ENCODE peak calls at places on chromosomes 5 and 9, in nine cellular contexts. N is CD8-positive, alpha-beta T cell; C is DND-41; L is upper lobe of right lung; H is tibial nerve; I is HepG2; J is neural progenitor cell; E is H1; B is stomach. D is an unnamed sample. For H3K36me3, the result is how much of the 10 kb centered on the place peaks cover.

GRCh38 chr5:107982703-107983425 is 312.1 kb upstream of the EFNA5 start:
- DNase-seq in I (no peak), N (no peak), L (no peak), E (no peak), H (no peak), C (no peak), B (no peak), J (no peak), D (no peak)

GRCh38 chr5:146751054-146751453 is 127.5 kb downstream of the PPP2R2B start:
- DNase-seq in H (no peak), J (no peak), I (no peak), C (no peak), B (no peak), L (no peak), E (no peak), N (no peak), D (no peak)

GRCh38 chr9:36791204-36791948 is 218.7 kb downstream of the MELK start:
- DNase-seq in J (peak), C (no peak), N (no peak), B (no peak), L (no peak), I (no peak), H (no peak), E (no peak), D (no peak)

GRCh38 chr9:129888085-129888808 is 53.0 kb downstream of the USP20 start:
- DNase-seq in J (no peak), L (peak), N (peak), H (no peak), C (peak), B (peak), E (no peak), I (no peak), D (peak)

GRCh38 chr5:156871212-156871611 is 21.1 kb downstream of the PPP1R2B start:
- DNase-seq in H (no peak), I (no peak), E (no peak), L (no peak), N (no peak), C (no peak), J (no peak), B (no peak), D (no peak)

GRCh38 chr9:121038452-121039203 is 11.4 kb downstream of the C5 start:
- DNase-seq in I (no peak), L (no peak), B (no peak), E (no peak), H (no peak), C (no peak), N (no peak), J (no peak), D (no peak)

GRCh38 chr9:23073136-23073535 is 626.5 kb downstream of the DMRTA1 start:
- DNase-seq in J (no peak), B (no peak), N (no peak), I (no peak), H (no peak), E (no peak), L (no peak), C (no peak), D (no peak)

GRCh38 chr5:38452201-38452600 is 104.2 kb downstream of the LIFR start:
- DNase-seq in E (peak), C (no peak), L (no peak), H (no peak), N (no peak), I (no peak), B (no peak), J (no peak), D (no peak)

GRCh38 chr9:70012569-70012968 is 31.1 kb upstream of the MAMDC2 start:
- DNase-seq in N (no peak), E (no peak), H (no peak), L (no peak), C (no peak), I (no peak), J (peak), B (no peak), D (no peak)

GRCh38 chr5:143592648-143593047 is 189.2 kb upstream of the NR3C1 start:
- DNase-seq in H (peak), J (no peak), B (no peak), L (no peak), C (peak), E (no peak), I (no peak), N (no peak), D (no peak)

GRCh38 chr5:30592833-30593232 is 600.7 kb upstream of the CDH6 start:
- DNase-seq in B (no peak), J (no peak), L (no peak), H (no peak), I (no peak), N (no peak), C (no peak), E (no peak), D (no peak)

GRCh38 chr5:51997908-51998307 is 614.7 kb downstream of the ISL1 start:
- DNase-seq in I (no peak), L (no peak), E (no peak), N (no peak), B (no peak), C (no peak), H (no peak), J (peak), D (no peak)

GRCh38 chr5:68285857-68286611 is 70.5 kb downstream of the PIK3R1 start:
- DNase-seq in C (no peak), B (no peak), I (peak), L (no peak), N (no peak), E (no peak), J (peak), H (peak), D (no peak)

GRCh38 chr5:128201065-128201926 is 117.7 kb downstream of the SLC12A2 start:
- DNase-seq in B (peak), L (peak), J (peak), H (peak), E (peak), I (peak), C (peak), N (peak), D (peak)
- TF ChIP-seq CTCF in B (no peak), L (peak), J (peak), H (peak), E (peak), I (peak), C (peak), N (peak), D (peak)

GRCh38 chr9:134679616-134680392 is 38.2 kb downstream of the COL5A1 start:
- DNase-seq in C (no peak), L (peak), I (no peak), J (no peak), E (no peak), N (no peak), H (no peak), B (no peak), D (no peak)

GRCh38 chr9:134678671-134679443 is 37.3 kb downstream of the COL5A1 start:
- DNase-seq in E (no peak), B (no peak), J (peak), H (no peak), I (no peak), C (no peak), N (no peak), L (peak), D (no peak)

GRCh38 chr9:134676886-134677285 is 35.3 kb downstream of the COL5A1 start:
- DNase-seq in B (no peak), H (no peak), I (no peak), L (peak), N (no peak), E (no peak), C (no peak), J (no peak), D (no peak)

GRCh38 chr9:134677743-134678142 is 36.1 kb downstream of the COL5A1 start:
- DNase-seq in B (no peak), I (no peak), C (no peak), L (peak), J (no peak), E (no peak), N (no peak), H (no peak), D (no peak)

DNA sequence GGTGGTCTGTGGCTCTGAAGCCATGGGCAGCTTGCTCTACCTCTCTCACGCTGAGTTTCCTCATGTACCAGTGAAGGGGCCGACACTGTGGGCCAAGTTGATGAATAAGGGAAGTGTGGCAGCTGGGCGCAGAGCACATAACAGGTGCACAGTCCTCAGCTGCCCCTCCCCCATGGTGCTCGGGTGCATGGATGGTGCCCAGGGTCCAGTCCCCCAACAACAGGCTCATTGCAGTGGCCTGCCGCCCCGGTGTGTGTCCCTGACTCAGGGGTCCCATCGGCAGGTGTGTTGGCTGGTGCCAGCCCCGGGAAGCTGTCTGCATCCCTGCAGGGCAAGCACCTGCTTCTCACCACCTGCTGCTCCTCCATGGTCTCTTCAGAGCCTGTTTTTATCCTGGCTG is 36.6 kb downstream of the COL5A1 start:
- DNase-seq in N (no peak), I (no peak), B (no peak), E (no peak), L (peak), J (no peak), H (no peak), C (no peak), D (no peak)
- H3K36me3 ChIP-seq in N (under half), I (under half), B (under half), E (under half), L (under half), J (under half), H (under half), C (under half), D (under half)

GRCh38 chr5:81513982-81514381 is 120.0 kb upstream of the ACOT12 start:
- DNase-seq in L (no peak), E (no peak), I (no peak), B (no peak), N (no peak), J (no peak), C (no peak), H (no peak), D (no peak)
- TF ChIP-seq CTCF in L (no peak), E (no peak), I (no peak), B (no peak), N (peak), J (peak), C (peak), H (no peak), D (no peak)

DNA sequence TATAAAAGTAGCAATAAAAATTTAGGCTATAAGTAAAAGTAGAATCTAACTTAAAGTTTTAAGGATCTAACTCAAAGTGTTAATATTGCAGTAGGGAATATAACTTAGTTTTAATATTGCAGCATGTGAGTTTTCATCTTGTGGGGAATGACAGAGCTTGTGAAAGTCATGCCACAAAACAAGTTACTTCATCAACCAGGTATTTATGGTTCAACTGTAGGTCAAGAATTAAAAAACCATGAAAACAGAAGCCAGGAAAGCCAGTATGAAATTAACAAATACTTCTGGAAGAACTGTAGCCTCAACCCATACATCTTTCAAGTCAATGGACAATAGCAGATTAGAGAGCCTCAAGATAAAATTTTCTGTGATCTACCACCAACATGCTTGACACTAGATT is 19.0 kb downstream of the HMGCS1 start:
- DNase-seq in I (no peak), B (no peak), N (no peak), E (no peak), J (no peak), L (no peak), C (no peak), H (no peak), D (no peak)
- H3K36me3 ChIP-seq in I (under half), B (half or more), N (under half), E (half or more), J (half or more), L (half or more), C (half or more), H (under half), D (under half)

GRCh38 chr5:88839238-88839637 is 43.7 kb downstream of the MEF2C start:
- DNase-seq in C (no peak), B (no peak), H (no peak), N (no peak), I (no peak), E (no peak), J (no peak), L (no peak), D (no peak)
- TF ChIP-seq CTCF in C (no peak), B (no peak), H (no peak), N (no peak), I (no peak), E (no peak), J (no peak), L (no peak), D (no peak)

GRCh38 chr5:24693609-24694008 is 48.8 kb upstream of the CDH10 start:
- DNase-seq in N (no peak), H (no peak), I (no peak), C (no peak), B (no peak), L (no peak), E (no peak), J (no peak), D (no peak)

DNA sequence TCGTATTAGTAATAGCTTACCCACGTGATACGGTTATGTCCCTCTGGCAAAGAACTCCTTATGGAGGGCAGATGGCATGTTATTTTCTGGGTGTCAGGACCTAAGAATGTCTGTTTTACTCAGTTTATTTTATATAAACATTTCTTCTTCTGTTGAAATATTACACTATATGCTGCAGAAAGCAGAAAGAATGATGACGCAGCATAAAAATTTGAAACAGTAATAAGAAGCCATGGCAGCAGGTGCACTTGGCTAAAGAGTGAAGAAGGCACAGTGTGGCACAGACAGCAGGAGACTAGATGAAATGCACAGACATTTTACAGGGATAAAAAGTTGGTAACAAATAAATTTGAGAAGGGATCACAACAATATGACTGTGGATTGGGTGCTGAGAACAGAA is 46.3 kb upstream of the CDH10 start:
- DNase-seq in H (no peak), I (no peak), J (no peak), B (no peak), E (no peak), N (no peak), C (no peak), L (no peak), D (no peak)
- H3K36me3 ChIP-seq in H (under half), I (under half), J (under half), B (under half), E (under half), N (under half), C (under half), L (under half), D (under half)

DNA sequence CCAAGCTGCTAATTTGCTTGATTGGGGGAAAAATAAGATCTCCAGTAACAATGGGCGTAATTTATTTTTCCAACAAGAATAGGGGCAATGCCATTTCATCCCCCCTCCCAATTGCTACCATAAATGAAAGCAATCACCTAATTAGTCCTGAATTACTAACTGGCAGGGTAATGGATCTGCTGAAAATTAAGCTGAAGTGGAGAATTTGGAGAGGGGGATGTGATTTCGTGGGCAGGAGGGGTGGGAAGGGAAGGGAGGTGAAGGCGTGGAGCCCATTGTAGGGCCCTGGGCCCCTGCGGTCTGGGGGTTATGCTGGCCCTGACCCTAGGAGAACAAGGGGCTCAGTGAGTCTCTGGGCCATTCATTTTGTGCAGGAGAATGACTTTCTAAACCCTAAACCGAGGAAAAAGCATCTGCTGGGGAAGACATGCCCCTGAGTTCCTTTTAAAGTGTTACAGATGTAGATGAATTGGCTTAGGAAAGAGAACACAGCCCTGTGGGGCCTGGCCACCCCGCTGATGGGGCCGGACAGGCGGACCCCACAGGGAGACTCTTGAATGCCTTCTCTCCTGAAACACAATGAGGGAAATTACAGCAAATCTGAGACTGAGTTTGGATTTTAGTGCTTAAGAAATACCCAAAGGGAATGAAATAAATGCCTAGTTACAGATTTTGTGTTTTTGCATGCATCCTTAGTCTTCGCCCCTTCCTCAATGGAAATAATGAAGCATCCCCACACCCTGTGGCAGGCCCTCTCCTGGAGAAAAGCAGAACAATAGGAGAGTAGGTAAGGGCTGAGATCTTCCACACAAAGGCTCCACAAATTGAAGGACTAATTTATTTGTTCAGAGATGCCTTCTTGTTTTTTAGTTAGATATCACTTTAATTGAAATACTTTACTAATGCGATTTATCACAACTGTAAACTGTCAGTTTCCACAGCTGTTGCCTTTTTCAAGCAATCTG is 143.2 kb downstream of the PSAT1 start:
- DNase-seq in E (peak), N (no peak), H (no peak), I (no peak), B (no peak), L (no peak), J (peak), C (no peak), D (no peak)
- TF ChIP-seq CTCF in E (peak), N (no peak), H (no peak), I (no peak), B (no peak), L (no peak), J (peak), C (no peak), D (no peak)

GRCh38 chr5:128334010-128334716 is 203.9 kb downstream of the FBN2 start:
- DNase-seq in N (no peak), I (no peak), E (no peak), J (no peak), C (no peak), L (no peak), B (no peak), H (no peak), D (no peak)

GRCh38 chr5:128328479-128328878 is 209.6 kb downstream of the FBN2 start:
- DNase-seq in B (no peak), I (no peak), N (no peak), H (no peak), J (no peak), E (no peak), L (no peak), C (no peak), D (no peak)

GRCh38 chr5:128327973-128328372 is 210.1 kb downstream of the FBN2 start:
- DNase-seq in C (no peak), I (no peak), B (no peak), N (no peak), J (no peak), E (no peak), L (no peak), H (no peak), D (no peak)

GRCh38 chr5:128329542-128329941 is 208.5 kb downstream of the FBN2 start:
- DNase-seq in J (no peak), I (no peak), E (no peak), B (no peak), L (no peak), C (no peak), N (no peak), H (no peak), D (no peak)

DNA sequence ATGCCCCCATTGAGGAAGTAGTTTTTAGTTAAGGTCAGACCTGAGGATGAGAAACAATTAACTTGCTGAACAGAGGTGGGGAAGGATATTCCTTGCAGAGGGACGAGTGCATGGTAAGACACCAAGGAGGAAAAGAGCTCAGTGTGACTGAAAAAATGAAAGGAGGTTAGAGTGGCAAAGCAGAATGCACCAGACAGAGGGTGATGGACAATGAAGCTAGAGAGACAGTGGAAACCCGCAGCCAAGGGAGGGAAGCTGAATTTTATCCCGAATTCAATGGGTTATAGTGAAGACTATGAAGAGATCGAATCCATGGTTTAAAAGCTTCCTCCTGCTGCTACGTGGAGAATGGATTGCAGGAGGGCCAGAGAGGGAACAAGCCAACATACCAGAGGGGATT is 206.8 kb downstream of the FBN2 start:
- DNase-seq in J (no peak), H (no peak), I (no peak), E (no peak), N (no peak), L (no peak), B (no peak), C (no peak), D (no peak)
- H3K36me3 ChIP-seq in J (under half), H (under half), I (under half), E (under half), N (under half), L (under half), B (under half), C (under half), D (under half)

DNA sequence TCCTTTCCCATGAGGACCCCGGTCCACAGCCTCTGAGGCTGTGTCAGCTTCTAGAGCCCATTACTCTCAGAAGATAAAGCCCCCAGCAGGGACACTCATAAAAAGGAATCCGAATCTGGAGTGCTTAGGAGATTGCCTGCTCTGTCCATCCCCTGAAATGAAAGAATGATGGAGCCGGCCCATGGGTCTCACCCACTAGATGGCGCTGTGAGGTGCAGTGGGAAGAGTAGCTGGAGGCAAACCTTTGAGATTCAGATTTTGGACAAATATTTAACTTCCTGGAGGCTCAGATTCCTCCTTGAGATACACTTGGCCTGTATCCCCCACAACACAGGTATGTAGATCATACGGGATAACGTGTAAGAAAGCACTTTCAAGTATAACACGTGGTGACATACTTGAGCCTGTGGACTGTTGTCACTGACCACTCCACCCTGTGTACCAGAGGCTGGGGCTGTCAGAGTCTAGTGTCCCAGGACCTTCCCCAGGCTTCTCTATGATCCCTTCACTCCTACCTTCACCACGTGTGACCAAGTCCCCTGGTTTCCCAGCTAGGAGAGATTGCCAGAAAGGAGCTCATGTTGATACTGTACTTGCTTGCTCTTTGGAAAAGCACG is 32.3 kb downstream of the TRMO start:
- DNase-seq in B (peak), L (peak), C (peak), N (peak), J (peak), E (peak), I (no peak), H (no peak), D (peak)
- TF ChIP-seq CTCF in B (no peak), L (peak), C (peak), N (peak), J (peak), E (peak), I (peak), H (no peak), D (peak)